ENCODE peak calls at places on chromosome 10, in nine cellular contexts. X is H9, K is neural progenitor cell, D is adipocyte, U is IMR-90, Z is mesendoderm, B is GM23248, T is GM12878, L is colonic mucosa. P is an unnamed sample.

GRCh38 chr10:95906675-95907453 is 911 bp upstream of the CC2D2B start:
- DNase-seq in X (peak; percentile 39), B (peak; percentile 84), U (peak; percentile 67), L (peak; percentile 63), D (peak; percentile 81), T (peak; percentile 25), Z (peak; percentile 66), K (peak; percentile 60), P (peak; percentile 65)

GRCh38 chr10:121823993-121824463 is 103.8 kb downstream of the ATE1 start:
- DNase-seq in D (peak; percentile 77), L (no peak), K (peak; percentile 43), X (no peak), T (no peak), Z (peak; percentile 53), U (peak; percentile 46), B (peak; percentile 70), P (peak; percentile 61)

GRCh38 chr10:86665868-86666267 is 2.4 kb upstream of the LDB3 start:
- DNase-seq in U (no peak), D (no peak), K (no peak), X (no peak), T (no peak), B (no peak), L (no peak), Z (no peak), P (no peak)

GRCh38 chr10:7102557-7103349 is 308.1 kb downstream of the SFMBT2 start:
- DNase-seq in B (no peak), D (no peak), X (no peak), Z (peak; percentile 55), U (no peak), L (no peak), T (no peak), K (no peak), P (no peak)

GRCh38 chr10:20271490-20271889 is 455.3 kb downstream of the PLXDC2 start:
- DNase-seq in U (no peak), K (peak; percentile 51), Z (peak; percentile 57), L (no peak), B (no peak), D (no peak), X (no peak), T (no peak), P (no peak)

GRCh38 chr10:7184660-7185366 is 226.0 kb downstream of the SFMBT2 start:
- DNase-seq in U (no peak), X (no peak), L (no peak), D (no peak), T (peak; percentile 59), Z (no peak), B (no peak), K (no peak), P (no peak)

GRCh38 chr10:104580774-104581675 is 60.1 kb upstream of the SORCS3 start:
- DNase-seq in Z (peak; percentile 80), T (peak; percentile 1), D (peak; percentile 87), L (peak; percentile 73), K (peak; percentile 84), X (peak; percentile 80), B (peak; percentile 83), U (peak; percentile 51), P (peak; percentile 52)

GRCh38 chr10:86940677-86941076 is 16.7 kb downstream of the MMRN2 start:
- DNase-seq in B (no peak), L (peak; percentile 17), X (no peak), T (no peak), K (no peak), Z (no peak), D (no peak), U (no peak), P (no peak)

GRCh38 chr10:51960494-51960895 is 261.1 kb upstream of the CSTF2T start:
- DNase-seq in Z (peak; percentile 51), K (peak; percentile 67), D (peak; percentile 93), B (peak; percentile 84), T (no peak), U (peak; percentile 76), X (no peak), L (no peak), P (peak; percentile 87)

GRCh38 chr10:70494536-70494935 is 16.0 kb downstream of the PALD1 start:
- DNase-seq in Z (no peak), B (peak; percentile 47), T (no peak), X (no peak), U (no peak), D (no peak), K (no peak), L (no peak), P (no peak)

GRCh38 chr10:115084434-115084833 is 8.7 kb upstream of the ATRNL1 start:
- DNase-seq in U (no peak), B (no peak), X (no peak), Z (no peak), L (no peak), K (no peak), T (no peak), D (peak; percentile 63), P (no peak)

GRCh38 chr10:120824864-120825263 is 26.3 kb upstream of the WDR11 start:
- DNase-seq in D (peak; percentile 10), K (peak; percentile 81), T (no peak), L (peak; percentile 20), X (peak; percentile 68), U (no peak), B (peak; percentile 32), Z (peak; percentile 81), P (peak; percentile 23)

GRCh38 chr10:27618036-27618615 is 114.0 kb downstream of the RAB18 start:
- DNase-seq in L (no peak), U (no peak), X (no peak), K (no peak), Z (no peak), T (no peak), D (peak; percentile 63), B (no peak), P (no peak)

GRCh38 chr10:73113543-73113942 is 3.3 kb downstream of the NUDT13 start:
- DNase-seq in D (peak; percentile 53), X (no peak), L (no peak), Z (no peak), T (no peak), U (peak; percentile 45), B (peak; percentile 81), K (no peak), P (no peak)

GRCh38 chr10:73119457-73119856 is 9.2 kb downstream of the NUDT13 start:
- DNase-seq in T (no peak), L (no peak), X (no peak), B (no peak), U (no peak), D (no peak), Z (no peak), K (no peak), P (no peak)

GRCh38 chr10:73119952-73120351 is 9.7 kb downstream of the NUDT13 start:
- DNase-seq in X (no peak), L (no peak), U (no peak), T (no peak), K (no peak), D (no peak), Z (no peak), B (no peak), P (no peak)

GRCh38 chr10:73116017-73116416 is 5.8 kb downstream of the NUDT13 start:
- DNase-seq in X (no peak), Z (no peak), U (no peak), B (no peak), T (no peak), L (no peak), D (no peak), K (no peak), P (no peak)

GRCh38 chr10:73117976-73118743 is 7.9 kb downstream of the NUDT13 start:
- DNase-seq in T (peak; percentile 83), L (no peak), U (peak; percentile 67), X (no peak), Z (peak; percentile 4), K (no peak), B (peak; percentile 68), D (peak; percentile 76), P (peak; percentile 42)
- H3K9ac ChIP-seq in T (peak overlapping the region; percentile 66), L (no peak overlapping the region), U (no peak overlapping the region), X (no peak overlapping the region), Z (no peak overlapping the region), K (no peak overlapping the region), B (peak overlapping the region; percentile 5), D (peak overlapping the region; percentile 64), P (peak overlapping the region; percentile 5)

GRCh38 chr10:101778781-101779543 is 3.0 kb upstream of the FGF8 start:
- DNase-seq in U (no peak), X (peak; percentile 94), L (peak; percentile 81), Z (peak; percentile 91), T (no peak), K (peak; percentile 91), B (peak; percentile 60), D (no peak), P (peak; percentile 39)
- H3K4me1 ChIP-seq in U (peaks cover 13% of the 10 kb centered on the region), X (peaks cover 5% of the 10 kb centered on the region), L (peaks cover 20% of the 10 kb centered on the region), Z (peaks cover 34% of the 10 kb centered on the region), T (peaks cover 47% of the 10 kb centered on the region), K (peaks cover 50% of the 10 kb centered on the region), B (peaks cover 5% of the 10 kb centered on the region), D (peaks cover 32% of the 10 kb centered on the region), P (peaks cover 7% of the 10 kb centered on the region)

GRCh38 chr10:60375293-60376004 is 14.2 kb downstream of the ANK3 start:
- DNase-seq in D (no peak), U (no peak), B (no peak), Z (no peak), X (no peak), K (no peak), T (no peak), L (no peak), P (no peak)
- H3K9ac ChIP-seq in D (no peak overlapping the region), U (no peak overlapping the region), B (no peak overlapping the region), Z (no peak overlapping the region), X (no peak overlapping the region), K (no peak overlapping the region), T (no peak overlapping the region), L (no peak overlapping the region), P (no peak overlapping the region)

DNA sequence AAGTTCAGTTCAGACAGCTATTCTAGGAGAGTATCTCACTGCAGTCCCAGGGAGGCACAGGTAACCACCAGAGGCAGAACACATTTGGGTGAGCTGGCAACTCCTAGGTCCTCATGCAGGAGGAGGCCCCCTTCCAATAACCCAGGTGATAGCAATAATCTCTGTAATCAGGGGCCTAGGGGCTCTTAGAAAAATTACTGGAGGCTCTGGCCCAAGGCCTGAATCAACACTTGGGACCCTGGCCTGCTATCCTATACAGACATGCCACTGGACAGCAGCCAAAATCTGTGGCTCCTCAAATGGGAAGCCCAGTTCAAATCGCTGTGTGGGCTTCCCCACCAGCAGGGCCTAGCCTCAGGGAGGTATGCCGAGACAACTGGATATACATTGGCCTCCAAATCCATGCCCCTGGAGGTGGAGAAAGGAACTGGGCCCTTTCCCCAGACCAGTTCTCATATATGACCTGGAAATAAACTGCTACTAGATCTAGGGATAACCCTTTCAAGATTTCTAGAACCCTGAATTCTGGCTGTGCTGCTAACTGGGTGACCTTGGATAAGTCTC is 1.6 kb downstream of the AVPI1 start:
- DNase-seq in L (peak; percentile 59), U (peak; percentile 58), X (peak; percentile 68), D (peak; percentile 57), B (peak; percentile 63), K (peak; percentile 52), T (no peak), Z (peak; percentile 88), P (peak; percentile 59)
- H3K4me1 ChIP-seq in L (peaks cover 21% of the 10 kb centered on the region), U (peaks cover 28% of the 10 kb centered on the region), X (peaks cover 4% of the 10 kb centered on the region), D (peaks cover 67% of the 10 kb centered on the region), B (peaks cover 59% of the 10 kb centered on the region), K (peaks cover 11% of the 10 kb centered on the region), T (peaks cover 18% of the 10 kb centered on the region), Z (peaks cover 3% of the 10 kb centered on the region), P (peaks cover 25% of the 10 kb centered on the region)

DNA sequence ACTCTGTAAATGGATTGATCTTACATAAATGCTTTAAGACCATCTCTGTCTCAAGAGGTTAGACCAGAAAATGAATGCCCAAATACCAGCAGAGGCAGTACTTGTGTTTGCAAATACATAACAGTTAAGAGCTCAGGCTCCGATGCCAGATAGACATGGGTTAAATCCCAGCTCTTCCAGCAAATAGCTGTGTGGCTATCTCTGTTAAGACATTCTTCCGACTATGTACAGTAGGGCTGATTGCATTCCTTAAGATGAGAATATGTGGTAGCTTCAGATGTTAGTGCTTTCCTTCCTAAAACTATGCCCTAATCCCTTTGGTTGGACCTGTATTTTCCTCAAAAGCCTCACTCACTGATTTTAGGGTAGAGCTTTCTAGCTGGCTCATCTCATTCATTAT is 2.2 kb downstream of the IDE start:
- DNase-seq in D (peak; percentile 47), Z (no peak), U (peak; percentile 64), T (no peak), K (no peak), X (no peak), L (no peak), B (peak; percentile 41), P (peak; percentile 78)
- H3K9ac ChIP-seq in D (peak overlapping the region; percentile 93), Z (no peak overlapping the region), U (no peak overlapping the region), T (no peak overlapping the region), K (no peak overlapping the region), X (no peak overlapping the region), L (no peak overlapping the region), B (peak overlapping the region; percentile 96), P (no peak overlapping the region)

P was measured in fibroblast of lung.